ENCODE peak calls at places on chromosomes 7 and 10, in nine cellular contexts. One of them, this sample, is unnamed.
A peak's percentile ranks its signal among the peaks of the same experiment; 100 is the strongest.

GRCh38 chr10:111996103-111996502 is 187.5 kb downstream of the GPAM start:
- DNase-seq in AG09319: no peak
- DNase-seq in NCI-H1092 treated with DMSO at 0.1 percent for 48 hours: no peak
- DNase-seq in NCI-H345: no peak
- DNase-seq in choroid plexus epithelial cell: no peak
- DNase-seq in NCI-H2029: no peak
- DNase-seq in stimulated activated CD4-positive, alpha-beta T cell treated with anti-CD3 and anti-CD28 coated beads, Interleukin-2, amount 100 ng/mL, for 24 hours: no peak
- DNase-seq in activated naive CD4-positive, alpha-beta T cell: no peak
- DNase-seq in tibial artery: no peak
- DNase-seq in this sample: no peak

GRCh38 chr10:113385021-113385975 is 167.6 kb upstream of the HABP2 start:
- DNase-seq in choroid plexus epithelial cell: peak; percentile 94
- DNase-seq in activated naive CD4-positive, alpha-beta T cell: no peak
- DNase-seq in stimulated activated CD4-positive, alpha-beta T cell treated with anti-CD3 and anti-CD28 coated beads, Interleukin-2, amount 100 ng/mL, for 24 hours: peak; percentile 47
- DNase-seq in NCI-H1092 treated with DMSO at 0.1 percent for 48 hours: peak; percentile 58
- DNase-seq in NCI-H345: peak; percentile 52
- DNase-seq in AG09319: peak; percentile 86
- DNase-seq in NCI-H2029: peak; percentile 24
- DNase-seq in tibial artery: peak; percentile 93
- DNase-seq in this sample: peak; percentile 67

GRCh38 chr10:65571011-65571570 is 1354.7 kb upstream of the LRRTM3 start:
- DNase-seq in NCI-H345: no peak
- DNase-seq in tibial artery: no peak
- DNase-seq in activated naive CD4-positive, alpha-beta T cell: no peak
- DNase-seq in AG09319: no peak
- DNase-seq in NCI-H2029: no peak
- DNase-seq in stimulated activated CD4-positive, alpha-beta T cell treated with anti-CD3 and anti-CD28 coated beads, Interleukin-2, amount 100 ng/mL, for 24 hours: no peak
- DNase-seq in choroid plexus epithelial cell: peak; percentile 11
- DNase-seq in NCI-H1092 treated with DMSO at 0.1 percent for 48 hours: no peak
- DNase-seq in this sample: no peak

GRCh38 chr10:129833988-129834387 is 130.1 kb downstream of the EBF3 start:
- DNase-seq in NCI-H1092 treated with DMSO at 0.1 percent for 48 hours: no peak
- DNase-seq in stimulated activated CD4-positive, alpha-beta T cell treated with anti-CD3 and anti-CD28 coated beads, Interleukin-2, amount 100 ng/mL, for 24 hours: no peak
- DNase-seq in choroid plexus epithelial cell: no peak
- DNase-seq in tibial artery: no peak
- DNase-seq in activated naive CD4-positive, alpha-beta T cell: no peak
- DNase-seq in NCI-H2029: no peak
- DNase-seq in NCI-H345: no peak
- DNase-seq in AG09319: no peak
- DNase-seq in this sample: no peak

GRCh38 chr10:122331615-122332446 is 42.7 kb upstream of the PLEKHA1 start:
- DNase-seq in tibial artery: no peak
- DNase-seq in AG09319: no peak
- DNase-seq in activated naive CD4-positive, alpha-beta T cell: no peak
- DNase-seq in NCI-H2029: no peak
- DNase-seq in stimulated activated CD4-positive, alpha-beta T cell treated with anti-CD3 and anti-CD28 coated beads, Interleukin-2, amount 100 ng/mL, for 24 hours: no peak
- DNase-seq in choroid plexus epithelial cell: no peak
- DNase-seq in NCI-H345: no peak
- DNase-seq in NCI-H1092 treated with DMSO at 0.1 percent for 48 hours: no peak
- DNase-seq in this sample: no peak

GRCh38 chr10:133009218-133009954 is 67.0 kb upstream of the CFAP46 start:
- DNase-seq in NCI-H345: no peak
- DNase-seq in choroid plexus epithelial cell: no peak
- DNase-seq in tibial artery: peak; percentile 80
- DNase-seq in stimulated activated CD4-positive, alpha-beta T cell treated with anti-CD3 and anti-CD28 coated beads, Interleukin-2, amount 100 ng/mL, for 24 hours: no peak
- DNase-seq in AG09319: no peak
- DNase-seq in NCI-H1092 treated with DMSO at 0.1 percent for 48 hours: no peak
- DNase-seq in NCI-H2029: no peak
- DNase-seq in activated naive CD4-positive, alpha-beta T cell: no peak
- DNase-seq in this sample: peak; percentile 19

GRCh38 chr10:70805619-70806215 is 10.0 kb upstream of the SGPL1 start:
- DNase-seq in choroid plexus epithelial cell: no peak
- DNase-seq in activated naive CD4-positive, alpha-beta T cell: no peak
- DNase-seq in NCI-H345: no peak
- DNase-seq in NCI-H2029: no peak
- DNase-seq in tibial artery: no peak
- DNase-seq in AG09319: no peak
- DNase-seq in NCI-H1092 treated with DMSO at 0.1 percent for 48 hours: no peak
- DNase-seq in stimulated activated CD4-positive, alpha-beta T cell treated with anti-CD3 and anti-CD28 coated beads, Interleukin-2, amount 100 ng/mL, for 24 hours: no peak
- DNase-seq in this sample: no peak

GRCh38 chr7:86968618-86969017 is 90.8 kb downstream of the ELAPOR2 start:
- DNase-seq in activated naive CD4-positive, alpha-beta T cell: no peak
- DNase-seq in AG09319: no peak
- DNase-seq in NCI-H1092 treated with DMSO at 0.1 percent for 48 hours: peak; percentile 31
- DNase-seq in stimulated activated CD4-positive, alpha-beta T cell treated with anti-CD3 and anti-CD28 coated beads, Interleukin-2, amount 100 ng/mL, for 24 hours: no peak
- DNase-seq in tibial artery: no peak
- DNase-seq in choroid plexus epithelial cell: no peak
- DNase-seq in NCI-H345: peak; percentile 43
- DNase-seq in NCI-H2029: peak; percentile 35
- DNase-seq in this sample: no peak

GRCh38 chr10:69232736-69233135 is 12.6 kb downstream of the HKDC1 start:
- DNase-seq in NCI-H2029: no peak
- DNase-seq in tibial artery: no peak
- DNase-seq in choroid plexus epithelial cell: no peak
- DNase-seq in NCI-H345: no peak
- DNase-seq in activated naive CD4-positive, alpha-beta T cell: no peak
- DNase-seq in AG09319: no peak
- DNase-seq in stimulated activated CD4-positive, alpha-beta T cell treated with anti-CD3 and anti-CD28 coated beads, Interleukin-2, amount 100 ng/mL, for 24 hours: no peak
- DNase-seq in NCI-H1092 treated with DMSO at 0.1 percent for 48 hours: no peak
- DNase-seq in this sample: peak; percentile 67

GRCh38 chr10:104300736-104301292 is 31.8 kb downstream of the GSTO2 start:
- DNase-seq in activated naive CD4-positive, alpha-beta T cell: no peak
- DNase-seq in NCI-H1092 treated with DMSO at 0.1 percent for 48 hours: peak; percentile 84
- DNase-seq in tibial artery: peak; percentile 84
- DNase-seq in NCI-H2029: peak; percentile 61
- DNase-seq in NCI-H345: peak; percentile 56
- DNase-seq in stimulated activated CD4-positive, alpha-beta T cell treated with anti-CD3 and anti-CD28 coated beads, Interleukin-2, amount 100 ng/mL, for 24 hours: no peak
- DNase-seq in choroid plexus epithelial cell: peak; percentile 96
- DNase-seq in AG09319: peak; percentile 84
- DNase-seq in this sample: peak; percentile 72

GRCh38 chr10:122164028-122164601 is 107.0 kb upstream of the BTBD16 start:
- DNase-seq in NCI-H2029: peak; percentile 74
- DNase-seq in choroid plexus epithelial cell: no peak
- DNase-seq in NCI-H345: peak; percentile 46
- DNase-seq in NCI-H1092 treated with DMSO at 0.1 percent for 48 hours: peak; percentile 75
- DNase-seq in activated naive CD4-positive, alpha-beta T cell: no peak
- DNase-seq in AG09319: no peak
- DNase-seq in tibial artery: no peak
- DNase-seq in stimulated activated CD4-positive, alpha-beta T cell treated with anti-CD3 and anti-CD28 coated beads, Interleukin-2, amount 100 ng/mL, for 24 hours: no peak
- DNase-seq in this sample: no peak

GRCh38 chr10:79381804-79382221 is 34.5 kb downstream of the PPIF start:
- DNase-seq in stimulated activated CD4-positive, alpha-beta T cell treated with anti-CD3 and anti-CD28 coated beads, Interleukin-2, amount 100 ng/mL, for 24 hours: peak; percentile 10
- DNase-seq in NCI-H2029: no peak
- DNase-seq in AG09319: no peak
- DNase-seq in activated naive CD4-positive, alpha-beta T cell: no peak
- DNase-seq in choroid plexus epithelial cell: peak; percentile 93
- DNase-seq in NCI-H345: no peak
- DNase-seq in tibial artery: peak; percentile 76
- DNase-seq in NCI-H1092 treated with DMSO at 0.1 percent for 48 hours: no peak
- DNase-seq in this sample: peak; percentile 69

GRCh38 chr7:1105189-1105588 is 17.3 kb downstream of the GPER1 start:
- DNase-seq in NCI-H345: no peak
- DNase-seq in activated naive CD4-positive, alpha-beta T cell: no peak
- DNase-seq in tibial artery: no peak
- DNase-seq in NCI-H1092 treated with DMSO at 0.1 percent for 48 hours: no peak
- DNase-seq in stimulated activated CD4-positive, alpha-beta T cell treated with anti-CD3 and anti-CD28 coated beads, Interleukin-2, amount 100 ng/mL, for 24 hours: no peak
- DNase-seq in AG09319: no peak
- DNase-seq in choroid plexus epithelial cell: no peak
- DNase-seq in NCI-H2029: no peak
- DNase-seq in this sample: no peak

GRCh38 chr7:150463461-150463860 is 13.0 kb downstream of the GIMAP8 start:
- DNase-seq in NCI-H2029: no peak
- DNase-seq in NCI-H345: no peak
- DNase-seq in NCI-H1092 treated with DMSO at 0.1 percent for 48 hours: no peak
- DNase-seq in tibial artery: no peak
- DNase-seq in choroid plexus epithelial cell: no peak
- DNase-seq in stimulated activated CD4-positive, alpha-beta T cell treated with anti-CD3 and anti-CD28 coated beads, Interleukin-2, amount 100 ng/mL, for 24 hours: no peak
- DNase-seq in AG09319: no peak
- DNase-seq in activated naive CD4-positive, alpha-beta T cell: no peak
- DNase-seq in this sample: no peak

GRCh38 chr7:93036807-93037206 is 81.0 kb downstream of the SAMD9 start:
- DNase-seq in choroid plexus epithelial cell: no peak
- DNase-seq in activated naive CD4-positive, alpha-beta T cell: no peak
- DNase-seq in NCI-H2029: peak; percentile 5
- DNase-seq in NCI-H345: no peak
- DNase-seq in AG09319: no peak
- DNase-seq in NCI-H1092 treated with DMSO at 0.1 percent for 48 hours: no peak
- DNase-seq in tibial artery: no peak
- DNase-seq in stimulated activated CD4-positive, alpha-beta T cell treated with anti-CD3 and anti-CD28 coated beads, Interleukin-2, amount 100 ng/mL, for 24 hours: peak; percentile 30
- DNase-seq in this sample: no peak

GRCh38 chr10:76073524-76073923 is 642.1 kb downstream of the LRMDA start:
- DNase-seq in AG09319: no peak
- DNase-seq in choroid plexus epithelial cell: no peak
- DNase-seq in NCI-H1092 treated with DMSO at 0.1 percent for 48 hours: no peak
- DNase-seq in NCI-H2029: no peak
- DNase-seq in NCI-H345: no peak
- DNase-seq in stimulated activated CD4-positive, alpha-beta T cell treated with anti-CD3 and anti-CD28 coated beads, Interleukin-2, amount 100 ng/mL, for 24 hours: no peak
- DNase-seq in activated naive CD4-positive, alpha-beta T cell: no peak
- DNase-seq in tibial artery: no peak
- DNase-seq in this sample: no peak

GRCh38 chr10:110758898-110759297 is 112.8 kb upstream of the PDCD4 start:
- DNase-seq in tibial artery: no peak
- DNase-seq in stimulated activated CD4-positive, alpha-beta T cell treated with anti-CD3 and anti-CD28 coated beads, Interleukin-2, amount 100 ng/mL, for 24 hours: no peak
- DNase-seq in AG09319: no peak
- DNase-seq in choroid plexus epithelial cell: peak; percentile 59
- DNase-seq in NCI-H2029: no peak
- DNase-seq in NCI-H1092 treated with DMSO at 0.1 percent for 48 hours: no peak
- DNase-seq in NCI-H345: no peak
- DNase-seq in activated naive CD4-positive, alpha-beta T cell: no peak
- DNase-seq in this sample: no peak

GRCh38 chr10:93554760-93555432 is 11.6 kb upstream of the FFAR4 start:
- DNase-seq in stimulated activated CD4-positive, alpha-beta T cell treated with anti-CD3 and anti-CD28 coated beads, Interleukin-2, amount 100 ng/mL, for 24 hours: peak; percentile 47
- DNase-seq in activated naive CD4-positive, alpha-beta T cell: no peak
- DNase-seq in tibial artery: peak; percentile 65
- DNase-seq in NCI-H345: peak; percentile 32
- DNase-seq in NCI-H1092 treated with DMSO at 0.1 percent for 48 hours: peak; percentile 47
- DNase-seq in NCI-H2029: peak; percentile 22
- DNase-seq in AG09319: peak; percentile 23
- DNase-seq in choroid plexus epithelial cell: peak; percentile 81
- DNase-seq in this sample: peak; percentile 27

GRCh38 chr7:54992876-54993490 is 25.8 kb upstream of the EGFR start:
- DNase-seq in NCI-H2029: no peak
- DNase-seq in choroid plexus epithelial cell: peak; percentile 13
- DNase-seq in tibial artery: no peak
- DNase-seq in NCI-H1092 treated with DMSO at 0.1 percent for 48 hours: no peak
- DNase-seq in AG09319: no peak
- DNase-seq in NCI-H345: no peak
- DNase-seq in stimulated activated CD4-positive, alpha-beta T cell treated with anti-CD3 and anti-CD28 coated beads, Interleukin-2, amount 100 ng/mL, for 24 hours: no peak
- DNase-seq in activated naive CD4-positive, alpha-beta T cell: no peak
- DNase-seq in this sample: no peak

GRCh38 chr7:131455546-131455945 is 100.9 kb downstream of the PODXL start:
- DNase-seq in NCI-H1092 treated with DMSO at 0.1 percent for 48 hours: no peak
- DNase-seq in AG09319: no peak
- DNase-seq in stimulated activated CD4-positive, alpha-beta T cell treated with anti-CD3 and anti-CD28 coated beads, Interleukin-2, amount 100 ng/mL, for 24 hours: no peak
- DNase-seq in activated naive CD4-positive, alpha-beta T cell: no peak
- DNase-seq in NCI-H2029: no peak
- DNase-seq in tibial artery: no peak
- DNase-seq in choroid plexus epithelial cell: no peak
- DNase-seq in NCI-H345: no peak
- DNase-seq in this sample: no peak

GRCh38 chr10:26714816-26715487 is 17.5 kb downstream of the PDSS1 start:
- DNase-seq in stimulated activated CD4-positive, alpha-beta T cell treated with anti-CD3 and anti-CD28 coated beads, Interleukin-2, amount 100 ng/mL, for 24 hours: no peak
- DNase-seq in tibial artery: no peak
- DNase-seq in NCI-H2029: no peak
- DNase-seq in NCI-H1092 treated with DMSO at 0.1 percent for 48 hours: no peak
- DNase-seq in NCI-H345: no peak
- DNase-seq in choroid plexus epithelial cell: no peak
- DNase-seq in AG09319: no peak
- DNase-seq in activated naive CD4-positive, alpha-beta T cell: no peak
- DNase-seq in this sample: no peak

GRCh38 chr10:44198096-44198779 is 186.7 kb downstream of the CXCL12 start:
- DNase-seq in NCI-H345: no peak
- DNase-seq in NCI-H1092 treated with DMSO at 0.1 percent for 48 hours: no peak
- DNase-seq in activated naive CD4-positive, alpha-beta T cell: no peak
- DNase-seq in tibial artery: no peak
- DNase-seq in AG09319: peak; percentile 64
- DNase-seq in NCI-H2029: no peak
- DNase-seq in stimulated activated CD4-positive, alpha-beta T cell treated with anti-CD3 and anti-CD28 coated beads, Interleukin-2, amount 100 ng/mL, for 24 hours: no peak
- DNase-seq in choroid plexus epithelial cell: peak; percentile 50
- DNase-seq in this sample: no peak

GRCh38 chr10:548212-548897 is 141.1 kb downstream of the DIP2C start:
- DNase-seq in activated naive CD4-positive, alpha-beta T cell: no peak
- DNase-seq in NCI-H1092 treated with DMSO at 0.1 percent for 48 hours: no peak
- DNase-seq in stimulated activated CD4-positive, alpha-beta T cell treated with anti-CD3 and anti-CD28 coated beads, Interleukin-2, amount 100 ng/mL, for 24 hours: no peak
- DNase-seq in AG09319: no peak
- DNase-seq in choroid plexus epithelial cell: no peak
- DNase-seq in NCI-H2029: no peak
- DNase-seq in tibial artery: no peak
- DNase-seq in NCI-H345: no peak
- DNase-seq in this sample: no peak

GRCh38 chr7:116952640-116953371 is 495 bp upstream of the ST7 start:
- DNase-seq in stimulated activated CD4-positive, alpha-beta T cell treated with anti-CD3 and anti-CD28 coated beads, Interleukin-2, amount 100 ng/mL, for 24 hours: no peak
- DNase-seq in AG09319: no peak
- DNase-seq in activated naive CD4-positive, alpha-beta T cell: no peak
- DNase-seq in tibial artery: peak; percentile 69
- DNase-seq in NCI-H1092 treated with DMSO at 0.1 percent for 48 hours: peak; percentile 83
- DNase-seq in choroid plexus epithelial cell: peak; percentile 66
- DNase-seq in NCI-H2029: no peak
- DNase-seq in NCI-H345: peak; percentile 70
- DNase-seq in this sample: peak; percentile 61

GRCh38 chr10:125018576-125019143 is 76.7 kb downstream of the ZRANB1 start:
- DNase-seq in stimulated activated CD4-positive, alpha-beta T cell treated with anti-CD3 and anti-CD28 coated beads, Interleukin-2, amount 100 ng/mL, for 24 hours: no peak
- DNase-seq in activated naive CD4-positive, alpha-beta T cell: no peak
- DNase-seq in NCI-H345: no peak
- DNase-seq in tibial artery: no peak
- DNase-seq in NCI-H2029: no peak
- DNase-seq in AG09319: no peak
- DNase-seq in NCI-H1092 treated with DMSO at 0.1 percent for 48 hours: no peak
- DNase-seq in choroid plexus epithelial cell: no peak
- DNase-seq in this sample: no peak

GRCh38 chr7:81499262-81500116 is 270.4 kb downstream of the HGF start:
- DNase-seq in tibial artery: no peak
- DNase-seq in activated naive CD4-positive, alpha-beta T cell: no peak
- DNase-seq in AG09319: peak; percentile 73
- DNase-seq in choroid plexus epithelial cell: peak; percentile 93
- DNase-seq in stimulated activated CD4-positive, alpha-beta T cell treated with anti-CD3 and anti-CD28 coated beads, Interleukin-2, amount 100 ng/mL, for 24 hours: no peak
- DNase-seq in NCI-H345: peak; percentile 60
- DNase-seq in NCI-H2029: peak; percentile 57
- DNase-seq in NCI-H1092 treated with DMSO at 0.1 percent for 48 hours: peak; percentile 88
- DNase-seq in this sample: no peak

GRCh38 chr10:31083765-31084184 is 52.1 kb upstream of the ZNF438 start:
- DNase-seq in NCI-H2029: peak; percentile 58
- DNase-seq in activated naive CD4-positive, alpha-beta T cell: no peak
- DNase-seq in choroid plexus epithelial cell: peak; percentile 66
- DNase-seq in NCI-H1092 treated with DMSO at 0.1 percent for 48 hours: peak; percentile 51
- DNase-seq in stimulated activated CD4-positive, alpha-beta T cell treated with anti-CD3 and anti-CD28 coated beads, Interleukin-2, amount 100 ng/mL, for 24 hours: peak; percentile 72
- DNase-seq in AG09319: no peak
- DNase-seq in tibial artery: peak; percentile 53
- DNase-seq in NCI-H345: peak; percentile 22
- DNase-seq in this sample: no peak

GRCh38 chr7:48141551-48141950 is 29.7 kb upstream of the ABCA13 start:
- DNase-seq in activated naive CD4-positive, alpha-beta T cell: no peak
- DNase-seq in NCI-H1092 treated with DMSO at 0.1 percent for 48 hours: no peak
- DNase-seq in stimulated activated CD4-positive, alpha-beta T cell treated with anti-CD3 and anti-CD28 coated beads, Interleukin-2, amount 100 ng/mL, for 24 hours: no peak
- DNase-seq in choroid plexus epithelial cell: no peak
- DNase-seq in NCI-H2029: no peak
- DNase-seq in AG09319: no peak
- DNase-seq in NCI-H345: no peak
- DNase-seq in tibial artery: no peak
- DNase-seq in this sample: no peak

GRCh38 chr7:154394804-154395203 is 342.6 kb downstream of the DPP6 start:
- DNase-seq in tibial artery: no peak
- DNase-seq in NCI-H345: no peak
- DNase-seq in NCI-H2029: no peak
- DNase-seq in NCI-H1092 treated with DMSO at 0.1 percent for 48 hours: no peak
- DNase-seq in stimulated activated CD4-positive, alpha-beta T cell treated with anti-CD3 and anti-CD28 coated beads, Interleukin-2, amount 100 ng/mL, for 24 hours: no peak
- DNase-seq in choroid plexus epithelial cell: no peak
- DNase-seq in AG09319: no peak
- DNase-seq in activated naive CD4-positive, alpha-beta T cell: no peak
- DNase-seq in this sample: no peak

GRCh38 chr7:76191783-76192240 is 9.9 kb upstream of the SRRM3 start:
- DNase-seq in activated naive CD4-positive, alpha-beta T cell: no peak
- DNase-seq in choroid plexus epithelial cell: peak; percentile 65
- DNase-seq in AG09319: no peak
- DNase-seq in NCI-H1092 treated with DMSO at 0.1 percent for 48 hours: no peak
- DNase-seq in stimulated activated CD4-positive, alpha-beta T cell treated with anti-CD3 and anti-CD28 coated beads, Interleukin-2, amount 100 ng/mL, for 24 hours: no peak
- DNase-seq in NCI-H345: no peak
- DNase-seq in tibial artery: no peak
- DNase-seq in NCI-H2029: peak; percentile 10
- DNase-seq in this sample: no peak

GRCh38 chr7:101138149-101138870 is 11.4 kb downstream of the SERPINE1 start:
- DNase-seq in tibial artery: peak; percentile 96
- DNase-seq in choroid plexus epithelial cell: peak; percentile 98
- DNase-seq in stimulated activated CD4-positive, alpha-beta T cell treated with anti-CD3 and anti-CD28 coated beads, Interleukin-2, amount 100 ng/mL, for 24 hours: peak; percentile 89
- DNase-seq in NCI-H345: peak; percentile 25
- DNase-seq in NCI-H2029: peak; percentile 77
- DNase-seq in NCI-H1092 treated with DMSO at 0.1 percent for 48 hours: peak; percentile 32
- DNase-seq in activated naive CD4-positive, alpha-beta T cell: peak; percentile 26
- DNase-seq in AG09319: peak; percentile 90
- DNase-seq in this sample: peak; percentile 94

This sample was measured in Peyer's patch.